ENCODE peak calls at places on chromosomes 12 and 14, in five cellular contexts. K is CD4-positive, CD25-positive, alpha-beta regulatory T cell; B is bronchial epithelial cell; X is stimulated activated CD8-positive, alpha-beta memory T cell treated with anti-CD3 and anti-CD28 coated beads, Interleukin-15, amount 100 ng/mL, for 24 hours; P is spleen. A is an unnamed sample.

GRCh38 chr14:64878775-64879634 is 702 bp downstream of the SPTB start:
- DNase-seq in X (no peak), P (no peak), K (no peak), B (no peak), A (no peak)

GRCh38 chr12:47517122-47517521 is 188.7 kb downstream of the RPAP3 start:
- DNase-seq in B (no peak), P (no peak), X (no peak), K (no peak), A (no peak)

GRCh38 chr12:90015228-90015627 is 306.6 kb upstream of the ATP2B1 start:
- DNase-seq in K (no peak), B (peak), P (no peak), X (no peak), A (no peak)

GRCh38 chr12:69475237-69475984 is 5.2 kb downstream of the FRS2 start:
- DNase-seq in K (no peak), B (no peak), P (no peak), X (no peak), A (no peak)

GRCh38 chr12:53940448-53941014 is 1.9 kb downstream of the HOXC13 start:
- DNase-seq in X (no peak), K (no peak), P (no peak), B (no peak), A (no peak)

GRCh38 chr12:12278899-12279298 is 12.1 kb upstream of the LRP6 start:
- DNase-seq in P (no peak), K (no peak), B (no peak), X (no peak), A (no peak)

GRCh38 chr12:48489012-48489411 is 6.7 kb downstream of the C12orf54 start:
- DNase-seq in X (no peak), K (no peak), B (peak), P (no peak), A (no peak)

GRCh38 chr12:4194661-4195060 is 78.9 kb upstream of the CCND2 start:
- DNase-seq in B (no peak), P (no peak), X (no peak), K (no peak), A (no peak)

GRCh38 chr14:60490270-60490669 is 4.4 kb upstream of the C14orf39 start:
- DNase-seq in P (no peak), B (no peak), X (no peak), K (no peak), A (no peak)

GRCh38 chr12:57161491-57161890 is 14.1 kb upstream of the LRP1-AS start:
- DNase-seq in K (no peak), B (no peak), P (no peak), X (no peak), A (no peak)

GRCh38 chr12:6118891-6119568 is 5.4 kb downstream of the VWF start:
- DNase-seq in B (no peak), K (no peak), P (peak), X (no peak), A (no peak)